ENCODE peak calls at places on chromosome 9, in eight cellular contexts. B is astrocyte of the cerebellum; Z is AG09309; E is activated T-cell treated with anti-CD3 and anti-CD28 coated beads for 1 hour; L is activated T-helper 9 cell treated with anti-CD3 and anti-CD28 coated beads, Interleukin-2, amount 50 U/mL, for 16 hours; T is heart right ventricle; W is fibroblast of villous mesenchyme; R is dorsolateral prefrontal cortex. K is an unnamed sample.

GRCh38 chr9:18325337-18326011 is 148.5 kb upstream of the ADAMTSL1 start:
- DNase-seq in T (no peak), L (no peak), E (no peak), W (no peak), B (no peak), Z (no peak), R (no peak), K (no peak)

GRCh38 chr9:6243746-6244145 is 28.1 kb downstream of the IL33 start:
- DNase-seq in L (no peak), Z (peak), T (no peak), R (no peak), B (no peak), E (no peak), W (no peak), K (no peak)

GRCh38 chr9:129665008-129665771 is at the start of gene PRRX2:
- DNase-seq in L (no peak), B (no peak), E (peak), R (no peak), W (no peak), Z (no peak), T (no peak), K (peak)

GRCh38 chr9:93680445-93681315 is 104.3 kb downstream of the PHF2 start:
- DNase-seq in B (no peak), T (peak), L (no peak), R (peak), Z (no peak), W (no peak), E (no peak), K (no peak)

GRCh38 chr9:37948417-37948980 is 44.6 kb upstream of the SLC25A51 start:
- DNase-seq in E (no peak), T (no peak), B (no peak), Z (no peak), W (no peak), L (no peak), R (no peak), K (no peak)

GRCh38 chr9:91773166-91773565 is 176.9 kb downstream of the ROR2 start:
- DNase-seq in B (no peak), Z (no peak), R (no peak), W (peak), T (no peak), L (no peak), E (no peak), K (no peak)

GRCh38 chr9:75146229-75146628 is 57.9 kb downstream of the OSTF1 start:
- DNase-seq in R (no peak), Z (no peak), L (no peak), T (no peak), W (no peak), B (peak), E (no peak), K (no peak)

GRCh38 chr9:113915817-113916474 is 39.8 kb downstream of the ZNF618 start:
- DNase-seq in T (no peak), L (no peak), B (no peak), Z (no peak), R (no peak), E (no peak), W (no peak), K (no peak)

GRCh38 chr9:121226186-121226585 is 24.5 kb upstream of the RAB14 start:
- DNase-seq in B (no peak), W (no peak), Z (no peak), T (no peak), E (no peak), R (no peak), L (no peak), K (no peak)

GRCh38 chr9:16461231-16461840 is 409.1 kb downstream of the BNC2 start:
- DNase-seq in B (no peak), E (no peak), W (peak), Z (no peak), R (no peak), L (no peak), T (no peak), K (no peak)

GRCh38 chr9:116587919-116588318 is 99.2 kb upstream of the TRIM32 start:
- DNase-seq in W (no peak), R (no peak), Z (no peak), L (no peak), B (no peak), E (no peak), T (no peak), K (no peak)

GRCh38 chr9:81848472-81848871 is 79.8 kb upstream of the SPATA31D4 start:
- DNase-seq in W (peak), L (no peak), B (no peak), Z (no peak), R (no peak), E (no peak), T (no peak), K (no peak)

GRCh38 chr9:125203259-125203658 is 2.9 kb downstream of the RABEPK start:
- DNase-seq in W (peak), B (no peak), R (no peak), Z (no peak), L (no peak), T (no peak), E (no peak), K (no peak)